ENCODE peak calls at places on chromosome 15, in nine cellular contexts. Z, A, V, I, X, Q, T, D and O are unnamed samples.
A peak's percentile ranks its signal among the peaks of the same experiment; 100 is the strongest.

GRCh38 chr15:82052751-82053150 is 6.9 kb upstream of the MEX3B start:
- DNase-seq in Z (no peak), A (no peak), V (no peak), I (no peak), X (no peak), Q (no peak), T (no peak), D (no peak), O (no peak)

GRCh38 chr15:66882251-66883020 is 180.4 kb downstream of the SMAD6 start:
- DNase-seq in Z (no peak), A (no peak), V (no peak), I (no peak), X (no peak), Q (no peak), T (peak; percentile 48), D (peak; percentile 86), O (peak; percentile 55)

GRCh38 chr15:68676926-68677325 is 98.1 kb downstream of the CORO2B start:
- DNase-seq in Z (no peak), A (no peak), V (no peak), I (no peak), X (no peak), Q (no peak), T (no peak), D (peak; percentile 43), O (no peak)

GRCh38 chr15:66580643-66581042 is 14.8 kb upstream of the LCTL start:
- DNase-seq in Z (no peak), A (no peak), V (no peak), I (no peak), X (no peak), Q (no peak), T (no peak), D (no peak), O (no peak)

GRCh38 chr15:23385886-23386430 is 31.4 kb downstream of the GOLGA8S start:
- DNase-seq in Z (no peak), A (no peak), V (no peak), I (no peak), X (no peak), Q (no peak), T (no peak), D (no peak), O (no peak)

GRCh38 chr15:25939122-25939521 is 76.0 kb upstream of the ATP10A start:
- DNase-seq in Z (no peak), A (peak; percentile 23), V (no peak), I (no peak), X (no peak), Q (no peak), T (no peak), D (no peak), O (no peak)

GRCh38 chr15:26082069-26082832 is 219.1 kb upstream of the ATP10A start:
- DNase-seq in Z (peak; percentile 95), A (peak; percentile 78), V (peak; percentile 96), I (peak; percentile 89), X (peak; percentile 95), Q (peak; percentile 96), T (peak; percentile 90), D (peak; percentile 99), O (peak; percentile 95)

GRCh38 chr15:97652700-97653167 is 307.8 kb upstream of the ARRDC4 start:
- DNase-seq in Z (no peak), A (no peak), V (no peak), I (no peak), X (no peak), Q (no peak), T (no peak), D (no peak), O (no peak)

GRCh38 chr15:45906230-45906629 is 271.4 kb downstream of the SQOR start:
- DNase-seq in Z (no peak), A (no peak), V (no peak), I (no peak), X (no peak), Q (no peak), T (no peak), D (no peak), O (no peak)

GRCh38 chr15:29844290-29844903 is 22.1 kb upstream of the TJP1 start:
- DNase-seq in Z (no peak), A (no peak), V (no peak), I (no peak), X (no peak), Q (no peak), T (peak; percentile 49), D (no peak), O (no peak)

GRCh38 chr15:77436822-77437221 is 16.1 kb downstream of the HMG20A start:
- DNase-seq in Z (no peak), A (no peak), V (no peak), I (no peak), X (no peak), Q (no peak), T (no peak), D (no peak), O (no peak)